ENCODE peak calls at places on chromosomes 3 and 15, in five cellular contexts. One of them, this sample, is unnamed.

GRCh38 chr3:189144645-189145044 is 27.1 kb upstream of the TPRG1 start:
- DNase-seq in heart left ventricle: no peak
- DNase-seq in thyroid gland: no peak
- DNase-seq in lower lobe of right lung: no peak
- DNase-seq in GM06990: no peak
- DNase-seq in this sample: no peak

GRCh38 chr15:55750706-55751105 is 7.8 kb upstream of the PRTG start:
- DNase-seq in heart left ventricle: no peak
- DNase-seq in thyroid gland: no peak
- DNase-seq in lower lobe of right lung: no peak
- DNase-seq in GM06990: no peak
- DNase-seq in this sample: no peak

GRCh38 chr15:73560501-73561117 is 72.6 kb downstream of the NPTN start:
- DNase-seq in lower lobe of right lung: no peak
- DNase-seq in GM06990: peak; percentile 20
- DNase-seq in heart left ventricle: no peak
- DNase-seq in thyroid gland: no peak
- DNase-seq in this sample: peak; percentile 34

GRCh38 chr3:123909785-123910184 is 25.7 kb upstream of the MYLK start:
- DNase-seq in heart left ventricle: no peak
- DNase-seq in GM06990: peak; percentile 5
- DNase-seq in thyroid gland: no peak
- DNase-seq in lower lobe of right lung: no peak
- DNase-seq in this sample: no peak

GRCh38 chr3:21170964-21171363 is 580.0 kb downstream of the ZNF385D start:
- DNase-seq in heart left ventricle: no peak
- DNase-seq in lower lobe of right lung: no peak
- DNase-seq in GM06990: no peak
- DNase-seq in thyroid gland: no peak
- DNase-seq in this sample: no peak

GRCh38 chr3:123610331-123610730 is 25.5 kb upstream of the HACD2 start:
- DNase-seq in lower lobe of right lung: no peak
- DNase-seq in heart left ventricle: no peak
- DNase-seq in thyroid gland: no peak
- DNase-seq in GM06990: no peak
- DNase-seq in this sample: no peak

GRCh38 chr3:70805044-70805732 is 492.8 kb upstream of the MDFIC2 start:
- DNase-seq in thyroid gland: no peak
- DNase-seq in lower lobe of right lung: no peak
- DNase-seq in heart left ventricle: no peak
- DNase-seq in GM06990: no peak
- DNase-seq in this sample: no peak

GRCh38 chr3:123679712-123680386 is 95.0 kb upstream of the HACD2 start:
- DNase-seq in lower lobe of right lung: no peak
- DNase-seq in thyroid gland: no peak
- DNase-seq in heart left ventricle: no peak
- DNase-seq in GM06990: no peak
- DNase-seq in this sample: no peak

GRCh38 chr3:180680097-180680430 is 775 bp upstream of the CCDC39 start:
- DNase-seq in heart left ventricle: no peak
- DNase-seq in thyroid gland: peak; percentile 34
- DNase-seq in lower lobe of right lung: no peak
- DNase-seq in GM06990: no peak
- DNase-seq in this sample: peak; percentile 44

DNA sequence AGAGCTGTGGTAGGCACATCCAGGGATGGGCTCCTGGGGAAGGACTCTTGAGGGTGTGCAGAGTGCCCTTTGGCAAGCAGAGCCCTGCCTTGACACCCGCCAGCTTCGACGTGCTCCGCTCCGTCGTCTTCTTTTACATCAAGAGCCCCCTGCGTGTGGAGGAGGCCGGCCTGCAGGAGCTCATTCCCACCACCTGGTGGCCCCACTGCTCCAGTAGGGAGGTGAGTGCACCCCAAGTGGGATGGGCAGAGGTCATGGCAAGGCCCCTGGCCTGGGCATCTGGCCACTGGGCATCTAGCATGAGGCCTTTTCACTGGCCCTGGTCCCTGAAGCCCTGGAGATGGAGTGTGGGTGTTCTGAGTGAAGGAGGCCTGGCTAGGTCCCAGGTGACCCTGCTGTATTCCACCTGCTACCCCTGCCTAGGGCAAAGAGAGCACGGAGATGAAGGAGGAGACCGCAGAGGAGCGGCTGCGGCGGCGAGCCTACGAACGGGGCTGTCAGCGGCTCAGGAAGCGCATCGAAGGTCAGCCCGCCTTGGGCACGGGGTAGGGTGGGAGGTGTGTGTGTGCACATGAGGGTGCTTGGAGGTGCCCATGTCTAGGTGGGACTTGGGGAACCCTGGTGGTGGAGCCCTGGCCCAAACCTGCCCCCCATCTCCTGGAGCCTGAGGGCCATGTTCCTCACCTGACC is 12.2 kb downstream of the RNF123 start:
- DNase-seq in GM06990: no peak
- DNase-seq in heart left ventricle: no peak
- DNase-seq in lower lobe of right lung: no peak
- DNase-seq in thyroid gland: no peak
- DNase-seq in this sample: no peak
- TF ChIP-seq CTCF in GM06990: peak; percentile 44
- TF ChIP-seq CTCF in heart left ventricle: peak; percentile 15
- TF ChIP-seq CTCF in lower lobe of right lung: peak; percentile 34
- TF ChIP-seq CTCF in thyroid gland: no peak
- TF ChIP-seq CTCF in this sample: peak; percentile 29

GRCh38 chr3:45599424-45599886 is 4.9 kb downstream of the LIMD1 start:
- DNase-seq in GM06990: no peak
- DNase-seq in lower lobe of right lung: peak; percentile 49
- DNase-seq in heart left ventricle: peak; percentile 51
- DNase-seq in thyroid gland: peak; percentile 45
- DNase-seq in this sample: peak; percentile 58
- H3K4me3 ChIP-seq in GM06990: peak overlapping the region; percentile 31
- H3K4me3 ChIP-seq in lower lobe of right lung: peak overlapping the region; percentile 90
- H3K4me3 ChIP-seq in heart left ventricle: no peak overlapping the region
- H3K4me3 ChIP-seq in thyroid gland: no peak overlapping the region
- H3K4me3 ChIP-seq in this sample: no peak overlapping the region

GRCh38 chr15:29429584-29429983 is 160.0 kb upstream of the NSMCE3 start:
- DNase-seq in heart left ventricle: no peak
- DNase-seq in thyroid gland: no peak
- DNase-seq in GM06990: no peak
- DNase-seq in lower lobe of right lung: no peak
- DNase-seq in this sample: no peak
- TF ChIP-seq CTCF in heart left ventricle: no peak
- TF ChIP-seq CTCF in thyroid gland: no peak
- TF ChIP-seq CTCF in GM06990: no peak
- TF ChIP-seq CTCF in lower lobe of right lung: no peak
- TF ChIP-seq CTCF in this sample: no peak

DNA sequence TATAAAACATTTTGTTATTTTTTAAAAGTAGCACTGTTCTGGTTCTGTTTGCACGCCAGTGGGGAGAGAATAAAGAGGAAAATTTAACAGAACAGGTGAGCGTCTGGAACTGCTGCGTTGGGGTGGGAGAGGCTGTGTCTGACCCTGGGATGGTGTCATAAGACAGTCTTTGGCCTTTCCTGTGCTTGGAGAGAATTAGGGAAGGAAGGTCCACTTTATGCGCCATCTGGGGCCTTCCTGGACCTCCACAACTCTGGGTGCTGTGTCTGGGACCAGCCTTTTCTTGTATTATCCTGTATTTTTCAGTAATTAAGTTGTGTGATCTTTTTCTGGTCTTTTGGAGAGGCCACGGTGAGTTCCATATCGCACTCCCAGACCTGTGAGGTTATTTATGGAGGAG is 3.3 kb downstream of the FAM43A start:
- DNase-seq in thyroid gland: no peak
- DNase-seq in GM06990: no peak
- DNase-seq in lower lobe of right lung: no peak
- DNase-seq in heart left ventricle: no peak
- DNase-seq in this sample: no peak
- H3K4me3 ChIP-seq in thyroid gland: no peak overlapping the region
- H3K4me3 ChIP-seq in GM06990: no peak overlapping the region
- H3K4me3 ChIP-seq in lower lobe of right lung: peak overlapping the region; percentile 84
- H3K4me3 ChIP-seq in heart left ventricle: peak overlapping the region; percentile 95
- H3K4me3 ChIP-seq in this sample: no peak overlapping the region

GRCh38 chr15:40543082-40543481 is 21.8 kb downstream of the CCDC32 start:
- DNase-seq in heart left ventricle: no peak
- DNase-seq in lower lobe of right lung: no peak
- DNase-seq in GM06990: peak; percentile 33
- DNase-seq in thyroid gland: no peak
- DNase-seq in this sample: no peak

GRCh38 chr15:40550381-40551037 is 14.3 kb downstream of the CCDC32 start:
- DNase-seq in lower lobe of right lung: no peak
- DNase-seq in thyroid gland: no peak
- DNase-seq in GM06990: peak; percentile 68
- DNase-seq in heart left ventricle: no peak
- DNase-seq in this sample: no peak

GRCh38 chr15:40549894-40550293 is 14.9 kb downstream of the CCDC32 start:
- DNase-seq in lower lobe of right lung: no peak
- DNase-seq in thyroid gland: no peak
- DNase-seq in GM06990: no peak
- DNase-seq in heart left ventricle: peak; percentile 88
- DNase-seq in this sample: peak; percentile 70

GRCh38 chr15:40543631-40544294 is 21.1 kb downstream of the CCDC32 start:
- DNase-seq in lower lobe of right lung: no peak
- DNase-seq in heart left ventricle: no peak
- DNase-seq in thyroid gland: no peak
- DNase-seq in GM06990: peak; percentile 66
- DNase-seq in this sample: no peak

DNA sequence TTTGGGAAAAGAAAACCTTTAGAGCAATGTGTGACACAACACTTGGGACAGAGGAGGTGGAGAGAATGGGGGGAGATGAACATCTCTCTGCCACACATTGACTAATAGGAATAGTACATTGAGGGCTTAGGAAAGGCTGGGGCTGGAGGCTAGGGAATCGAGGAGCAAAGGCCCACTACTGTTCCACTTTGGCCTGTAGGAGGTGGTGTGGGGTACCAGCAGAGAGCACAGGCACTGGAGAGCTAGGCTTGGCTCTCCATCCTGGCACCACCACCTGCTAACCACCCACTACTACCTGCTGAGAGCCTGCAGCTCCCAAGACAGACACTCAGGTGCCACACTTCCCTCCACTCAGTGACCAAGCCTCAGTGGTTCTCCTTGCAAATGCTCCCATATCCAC is 19.4 kb downstream of the CCDC32 start:
- DNase-seq in GM06990: no peak
- DNase-seq in thyroid gland: no peak
- DNase-seq in heart left ventricle: no peak
- DNase-seq in lower lobe of right lung: no peak
- DNase-seq in this sample: no peak
- TF ChIP-seq CTCF in GM06990: peak; percentile 29
- TF ChIP-seq CTCF in thyroid gland: no peak
- TF ChIP-seq CTCF in heart left ventricle: no peak
- TF ChIP-seq CTCF in lower lobe of right lung: no peak
- TF ChIP-seq CTCF in this sample: no peak

DNA sequence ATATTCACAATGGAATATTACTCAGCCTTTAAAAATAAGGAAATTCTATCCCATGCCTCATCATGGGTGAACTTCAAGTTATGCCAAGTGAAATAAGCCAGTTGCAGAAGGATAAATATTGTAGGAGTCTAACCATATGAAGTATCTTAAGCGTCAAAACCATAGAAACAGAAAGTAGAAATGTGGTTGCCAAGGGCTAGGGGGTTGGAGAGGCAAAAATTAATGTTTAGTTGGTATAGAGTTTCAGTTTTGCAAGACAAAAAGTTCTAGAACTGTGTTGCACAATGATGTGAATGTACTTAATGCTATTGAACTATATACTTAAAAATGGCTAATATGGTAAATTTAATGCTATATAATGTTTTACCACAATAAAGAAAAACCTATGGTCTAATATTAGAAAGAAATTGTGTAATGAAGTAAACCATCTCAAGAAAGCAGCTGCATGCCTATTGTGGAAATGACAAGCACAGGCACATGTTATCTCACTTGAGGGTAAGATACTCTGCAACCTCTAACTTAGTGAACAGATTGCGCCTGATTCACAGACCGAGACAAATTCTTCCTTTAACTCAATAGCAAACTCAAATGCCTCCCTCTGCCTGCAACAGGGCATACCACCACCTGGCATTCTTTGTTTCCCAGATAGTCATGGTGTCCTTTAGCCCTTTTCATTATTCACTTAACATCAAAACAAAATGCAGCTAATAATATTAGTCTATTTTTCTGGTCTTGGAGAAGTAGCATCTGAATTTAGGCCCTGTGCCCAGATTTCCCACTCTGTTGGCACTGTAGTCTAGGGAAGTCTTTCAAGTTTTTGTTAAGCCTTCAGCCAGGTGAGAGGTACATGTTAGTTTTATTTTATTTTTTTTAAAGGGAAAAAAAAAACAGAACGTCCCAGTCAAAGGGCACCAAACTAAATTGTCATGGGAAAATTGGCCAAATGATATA is 80.2 kb upstream of the ACP3 start:
- DNase-seq in lower lobe of right lung: no peak
- DNase-seq in thyroid gland: peak; percentile 72
- DNase-seq in heart left ventricle: no peak
- DNase-seq in GM06990: no peak
- DNase-seq in this sample: no peak
- H3K4me3 ChIP-seq in lower lobe of right lung: no peak overlapping the region
- H3K4me3 ChIP-seq in thyroid gland: no peak overlapping the region
- H3K4me3 ChIP-seq in heart left ventricle: no peak overlapping the region
- H3K4me3 ChIP-seq in GM06990: no peak overlapping the region
- H3K4me3 ChIP-seq in this sample: no peak overlapping the region

GRCh38 chr3:73432723-73433032 is 192.1 kb downstream of the PDZRN3 start:
- DNase-seq in GM06990: no peak
- DNase-seq in lower lobe of right lung: no peak
- DNase-seq in thyroid gland: no peak
- DNase-seq in heart left ventricle: no peak
- DNase-seq in this sample: no peak
- TF ChIP-seq CTCF in GM06990: no peak
- TF ChIP-seq CTCF in lower lobe of right lung: no peak
- TF ChIP-seq CTCF in thyroid gland: no peak
- TF ChIP-seq CTCF in heart left ventricle: no peak
- TF ChIP-seq CTCF in this sample: no peak